ENCODE peak calls at places on chromosome 2, in nine cellular contexts. One of them, this sample, is unnamed.

GRCh38 chr2:118993392-118993752 is 51.4 kb downstream of the MARCO start:
- DNase-seq in endodermal cell: no peak
- DNase-seq in fibroblast of pulmonary artery: no peak
- DNase-seq in activated CD4-positive, alpha-beta T cell treated with anti-CD3 and anti-CD28 coated beads, Interleukin-2, amount 50 U/mL, for 24 hours: no peak
- DNase-seq in renal cortical epithelial cell: no peak
- DNase-seq in A549: no peak
- DNase-seq in iris pigment epithelial cell: no peak
- DNase-seq in NCI-H524: peak
- DNase-seq in lower leg skin: peak
- DNase-seq in this sample: no peak

GRCh38 chr2:43328157-43328556 is 101.8 kb upstream of the ZFP36L2 start:
- DNase-seq in endodermal cell: no peak
- DNase-seq in fibroblast of pulmonary artery: no peak
- DNase-seq in activated CD4-positive, alpha-beta T cell treated with anti-CD3 and anti-CD28 coated beads, Interleukin-2, amount 50 U/mL, for 24 hours: no peak
- DNase-seq in renal cortical epithelial cell: no peak
- DNase-seq in A549: no peak
- DNase-seq in iris pigment epithelial cell: no peak
- DNase-seq in NCI-H524: no peak
- DNase-seq in lower leg skin: no peak
- DNase-seq in this sample: no peak

GRCh38 chr2:241315879-241316700 is at the start of gene SEPTIN2:
- DNase-seq in endodermal cell: peak
- DNase-seq in fibroblast of pulmonary artery: peak
- DNase-seq in activated CD4-positive, alpha-beta T cell treated with anti-CD3 and anti-CD28 coated beads, Interleukin-2, amount 50 U/mL, for 24 hours: no peak
- DNase-seq in renal cortical epithelial cell: peak
- DNase-seq in A549: peak
- DNase-seq in iris pigment epithelial cell: peak
- DNase-seq in NCI-H524: peak
- DNase-seq in lower leg skin: peak
- DNase-seq in this sample: peak

GRCh38 chr2:172701250-172701649 is 34.4 kb upstream of the RAPGEF4 start:
- DNase-seq in endodermal cell: no peak
- DNase-seq in fibroblast of pulmonary artery: peak
- DNase-seq in activated CD4-positive, alpha-beta T cell treated with anti-CD3 and anti-CD28 coated beads, Interleukin-2, amount 50 U/mL, for 24 hours: no peak
- DNase-seq in renal cortical epithelial cell: peak
- DNase-seq in A549: no peak
- DNase-seq in iris pigment epithelial cell: peak
- DNase-seq in NCI-H524: no peak
- DNase-seq in lower leg skin: no peak
- DNase-seq in this sample: no peak

GRCh38 chr2:110647777-110648176 is 30.1 kb downstream of the BUB1 start:
- DNase-seq in endodermal cell: no peak
- DNase-seq in fibroblast of pulmonary artery: no peak
- DNase-seq in activated CD4-positive, alpha-beta T cell treated with anti-CD3 and anti-CD28 coated beads, Interleukin-2, amount 50 U/mL, for 24 hours: no peak
- DNase-seq in renal cortical epithelial cell: no peak
- DNase-seq in A549: no peak
- DNase-seq in iris pigment epithelial cell: no peak
- DNase-seq in NCI-H524: no peak
- DNase-seq in lower leg skin: no peak
- DNase-seq in this sample: no peak

GRCh38 chr2:26477911-26478253 is at the start of gene OTOF:
- DNase-seq in endodermal cell: no peak
- DNase-seq in fibroblast of pulmonary artery: peak
- DNase-seq in activated CD4-positive, alpha-beta T cell treated with anti-CD3 and anti-CD28 coated beads, Interleukin-2, amount 50 U/mL, for 24 hours: no peak
- DNase-seq in renal cortical epithelial cell: no peak
- DNase-seq in A549: peak
- DNase-seq in iris pigment epithelial cell: peak
- DNase-seq in NCI-H524: peak
- DNase-seq in lower leg skin: no peak
- DNase-seq in this sample: no peak

GRCh38 chr2:33477473-33478468 is 1.3 kb downstream of the RASGRP3 start:
- DNase-seq in endodermal cell: no peak
- DNase-seq in fibroblast of pulmonary artery: no peak
- DNase-seq in activated CD4-positive, alpha-beta T cell treated with anti-CD3 and anti-CD28 coated beads, Interleukin-2, amount 50 U/mL, for 24 hours: no peak
- DNase-seq in renal cortical epithelial cell: peak
- DNase-seq in A549: no peak
- DNase-seq in iris pigment epithelial cell: no peak
- DNase-seq in NCI-H524: no peak
- DNase-seq in lower leg skin: no peak
- DNase-seq in this sample: no peak

GRCh38 chr2:16635796-16636699 is 29.6 kb downstream of the CYRIA start:
- DNase-seq in endodermal cell: no peak
- DNase-seq in fibroblast of pulmonary artery: peak
- DNase-seq in activated CD4-positive, alpha-beta T cell treated with anti-CD3 and anti-CD28 coated beads, Interleukin-2, amount 50 U/mL, for 24 hours: no peak
- DNase-seq in renal cortical epithelial cell: peak
- DNase-seq in A549: no peak
- DNase-seq in iris pigment epithelial cell: peak
- DNase-seq in NCI-H524: no peak
- DNase-seq in lower leg skin: peak
- DNase-seq in this sample: no peak

GRCh38 chr2:72083751-72084583 is 63.7 kb downstream of the CYP26B1 start:
- DNase-seq in endodermal cell: no peak
- DNase-seq in fibroblast of pulmonary artery: no peak
- DNase-seq in activated CD4-positive, alpha-beta T cell treated with anti-CD3 and anti-CD28 coated beads, Interleukin-2, amount 50 U/mL, for 24 hours: no peak
- DNase-seq in renal cortical epithelial cell: no peak
- DNase-seq in A549: no peak
- DNase-seq in iris pigment epithelial cell: no peak
- DNase-seq in NCI-H524: no peak
- DNase-seq in lower leg skin: peak
- DNase-seq in this sample: no peak

GRCh38 chr2:26922638-26923466 is 47.6 kb upstream of the MAPRE3 start:
- DNase-seq in endodermal cell: peak
- DNase-seq in fibroblast of pulmonary artery: peak
- DNase-seq in activated CD4-positive, alpha-beta T cell treated with anti-CD3 and anti-CD28 coated beads, Interleukin-2, amount 50 U/mL, for 24 hours: no peak
- DNase-seq in renal cortical epithelial cell: peak
- DNase-seq in A549: peak
- DNase-seq in iris pigment epithelial cell: peak
- DNase-seq in NCI-H524: peak
- DNase-seq in lower leg skin: peak
- DNase-seq in this sample: no peak

GRCh38 chr2:128638741-128639477 is 320.2 kb upstream of the HS6ST1 start:
- DNase-seq in endodermal cell: peak
- DNase-seq in fibroblast of pulmonary artery: no peak
- DNase-seq in activated CD4-positive, alpha-beta T cell treated with anti-CD3 and anti-CD28 coated beads, Interleukin-2, amount 50 U/mL, for 24 hours: no peak
- DNase-seq in renal cortical epithelial cell: peak
- DNase-seq in A549: no peak
- DNase-seq in iris pigment epithelial cell: no peak
- DNase-seq in NCI-H524: peak
- DNase-seq in lower leg skin: peak
- DNase-seq in this sample: peak

GRCh38 chr2:239666855-239667376 is 266.1 kb upstream of the HDAC4 start:
- DNase-seq in endodermal cell: no peak
- DNase-seq in fibroblast of pulmonary artery: no peak
- DNase-seq in activated CD4-positive, alpha-beta T cell treated with anti-CD3 and anti-CD28 coated beads, Interleukin-2, amount 50 U/mL, for 24 hours: no peak
- DNase-seq in renal cortical epithelial cell: no peak
- DNase-seq in A549: no peak
- DNase-seq in iris pigment epithelial cell: no peak
- DNase-seq in NCI-H524: peak
- DNase-seq in lower leg skin: peak
- DNase-seq in this sample: no peak

GRCh38 chr2:218396688-218397501 is 2.8 kb upstream of the CTDSP1 start:
- DNase-seq in endodermal cell: peak
- DNase-seq in fibroblast of pulmonary artery: peak
- DNase-seq in activated CD4-positive, alpha-beta T cell treated with anti-CD3 and anti-CD28 coated beads, Interleukin-2, amount 50 U/mL, for 24 hours: no peak
- DNase-seq in renal cortical epithelial cell: peak
- DNase-seq in A549: peak
- DNase-seq in iris pigment epithelial cell: peak
- DNase-seq in NCI-H524: peak
- DNase-seq in lower leg skin: peak
- DNase-seq in this sample: peak

GRCh38 chr2:161199885-161200284 is 39.7 kb downstream of the TANK start:
- DNase-seq in endodermal cell: no peak
- DNase-seq in fibroblast of pulmonary artery: no peak
- DNase-seq in activated CD4-positive, alpha-beta T cell treated with anti-CD3 and anti-CD28 coated beads, Interleukin-2, amount 50 U/mL, for 24 hours: no peak
- DNase-seq in renal cortical epithelial cell: peak
- DNase-seq in A549: no peak
- DNase-seq in iris pigment epithelial cell: no peak
- DNase-seq in NCI-H524: peak
- DNase-seq in lower leg skin: no peak
- DNase-seq in this sample: no peak

GRCh38 chr2:74985983-74986382 is 27.5 kb downstream of the POLE4 start:
- DNase-seq in endodermal cell: no peak
- DNase-seq in fibroblast of pulmonary artery: no peak
- DNase-seq in activated CD4-positive, alpha-beta T cell treated with anti-CD3 and anti-CD28 coated beads, Interleukin-2, amount 50 U/mL, for 24 hours: no peak
- DNase-seq in renal cortical epithelial cell: no peak
- DNase-seq in A549: no peak
- DNase-seq in iris pigment epithelial cell: no peak
- DNase-seq in NCI-H524: no peak
- DNase-seq in lower leg skin: no peak
- DNase-seq in this sample: no peak

GRCh38 chr2:168293766-168294165 is 46.4 kb upstream of the STK39 start:
- DNase-seq in endodermal cell: no peak
- DNase-seq in fibroblast of pulmonary artery: no peak
- DNase-seq in activated CD4-positive, alpha-beta T cell treated with anti-CD3 and anti-CD28 coated beads, Interleukin-2, amount 50 U/mL, for 24 hours: no peak
- DNase-seq in renal cortical epithelial cell: no peak
- DNase-seq in A549: no peak
- DNase-seq in iris pigment epithelial cell: no peak
- DNase-seq in NCI-H524: peak
- DNase-seq in lower leg skin: no peak
- DNase-seq in this sample: no peak

GRCh38 chr2:28356095-28356911 is 36.4 kb upstream of the FOSL2 start:
- DNase-seq in endodermal cell: peak
- DNase-seq in fibroblast of pulmonary artery: peak
- DNase-seq in activated CD4-positive, alpha-beta T cell treated with anti-CD3 and anti-CD28 coated beads, Interleukin-2, amount 50 U/mL, for 24 hours: no peak
- DNase-seq in renal cortical epithelial cell: peak
- DNase-seq in A549: no peak
- DNase-seq in iris pigment epithelial cell: peak
- DNase-seq in NCI-H524: peak
- DNase-seq in lower leg skin: peak
- DNase-seq in this sample: peak

GRCh38 chr2:206986943-206987342 is 47.6 kb downstream of the CPO start:
- DNase-seq in endodermal cell: no peak
- DNase-seq in fibroblast of pulmonary artery: no peak
- DNase-seq in activated CD4-positive, alpha-beta T cell treated with anti-CD3 and anti-CD28 coated beads, Interleukin-2, amount 50 U/mL, for 24 hours: no peak
- DNase-seq in renal cortical epithelial cell: no peak
- DNase-seq in A549: no peak
- DNase-seq in iris pigment epithelial cell: no peak
- DNase-seq in NCI-H524: no peak
- DNase-seq in lower leg skin: no peak
- DNase-seq in this sample: no peak

GRCh38 chr2:102585704-102586404 is 33.5 kb upstream of the SLC9A2 start:
- DNase-seq in endodermal cell: no peak
- DNase-seq in fibroblast of pulmonary artery: no peak
- DNase-seq in activated CD4-positive, alpha-beta T cell treated with anti-CD3 and anti-CD28 coated beads, Interleukin-2, amount 50 U/mL, for 24 hours: no peak
- DNase-seq in renal cortical epithelial cell: peak
- DNase-seq in A549: no peak
- DNase-seq in iris pigment epithelial cell: no peak
- DNase-seq in NCI-H524: no peak
- DNase-seq in lower leg skin: no peak
- DNase-seq in this sample: no peak

GRCh38 chr2:85867121-85867520 is 21.7 kb downstream of the ST3GAL5 start:
- DNase-seq in endodermal cell: no peak
- DNase-seq in fibroblast of pulmonary artery: no peak
- DNase-seq in activated CD4-positive, alpha-beta T cell treated with anti-CD3 and anti-CD28 coated beads, Interleukin-2, amount 50 U/mL, for 24 hours: no peak
- DNase-seq in renal cortical epithelial cell: no peak
- DNase-seq in A549: no peak
- DNase-seq in iris pigment epithelial cell: no peak
- DNase-seq in NCI-H524: no peak
- DNase-seq in lower leg skin: no peak
- DNase-seq in this sample: no peak

GRCh38 chr2:171248205-171248662 is 87.5 kb upstream of the TLK1 start:
- DNase-seq in endodermal cell: no peak
- DNase-seq in fibroblast of pulmonary artery: no peak
- DNase-seq in activated CD4-positive, alpha-beta T cell treated with anti-CD3 and anti-CD28 coated beads, Interleukin-2, amount 50 U/mL, for 24 hours: no peak
- DNase-seq in renal cortical epithelial cell: no peak
- DNase-seq in A549: no peak
- DNase-seq in iris pigment epithelial cell: no peak
- DNase-seq in NCI-H524: no peak
- DNase-seq in lower leg skin: no peak
- DNase-seq in this sample: no peak

GRCh38 chr2:236895497-236895896 is 190.2 kb upstream of the COPS8 start:
- DNase-seq in endodermal cell: no peak
- DNase-seq in fibroblast of pulmonary artery: no peak
- DNase-seq in activated CD4-positive, alpha-beta T cell treated with anti-CD3 and anti-CD28 coated beads, Interleukin-2, amount 50 U/mL, for 24 hours: no peak
- DNase-seq in renal cortical epithelial cell: no peak
- DNase-seq in A549: no peak
- DNase-seq in iris pigment epithelial cell: no peak
- DNase-seq in NCI-H524: no peak
- DNase-seq in lower leg skin: no peak
- DNase-seq in this sample: no peak

GRCh38 chr2:98468621-98469236 is 24.1 kb downstream of the INPP4A start:
- DNase-seq in endodermal cell: no peak
- DNase-seq in fibroblast of pulmonary artery: peak
- DNase-seq in activated CD4-positive, alpha-beta T cell treated with anti-CD3 and anti-CD28 coated beads, Interleukin-2, amount 50 U/mL, for 24 hours: no peak
- DNase-seq in renal cortical epithelial cell: no peak
- DNase-seq in A549: no peak
- DNase-seq in iris pigment epithelial cell: peak
- DNase-seq in NCI-H524: no peak
- DNase-seq in lower leg skin: no peak
- DNase-seq in this sample: no peak

GRCh38 chr2:71919701-71920100 is 228.0 kb downstream of the CYP26B1 start:
- DNase-seq in endodermal cell: no peak
- DNase-seq in fibroblast of pulmonary artery: no peak
- DNase-seq in activated CD4-positive, alpha-beta T cell treated with anti-CD3 and anti-CD28 coated beads, Interleukin-2, amount 50 U/mL, for 24 hours: no peak
- DNase-seq in renal cortical epithelial cell: no peak
- DNase-seq in A549: no peak
- DNase-seq in iris pigment epithelial cell: peak
- DNase-seq in NCI-H524: no peak
- DNase-seq in lower leg skin: no peak
- DNase-seq in this sample: no peak

GRCh38 chr2:42510191-42510929 is 16.6 kb upstream of the KCNG3 start:
- DNase-seq in endodermal cell: no peak
- DNase-seq in fibroblast of pulmonary artery: peak
- DNase-seq in activated CD4-positive, alpha-beta T cell treated with anti-CD3 and anti-CD28 coated beads, Interleukin-2, amount 50 U/mL, for 24 hours: no peak
- DNase-seq in renal cortical epithelial cell: no peak
- DNase-seq in A549: no peak
- DNase-seq in iris pigment epithelial cell: peak
- DNase-seq in NCI-H524: no peak
- DNase-seq in lower leg skin: no peak
- DNase-seq in this sample: no peak

GRCh38 chr2:86036790-86037138 is 68.9 kb downstream of the POLR1A start:
- DNase-seq in endodermal cell: no peak
- DNase-seq in fibroblast of pulmonary artery: no peak
- DNase-seq in activated CD4-positive, alpha-beta T cell treated with anti-CD3 and anti-CD28 coated beads, Interleukin-2, amount 50 U/mL, for 24 hours: no peak
- DNase-seq in renal cortical epithelial cell: no peak
- DNase-seq in A549: no peak
- DNase-seq in iris pigment epithelial cell: no peak
- DNase-seq in NCI-H524: no peak
- DNase-seq in lower leg skin: no peak
- DNase-seq in this sample: no peak

GRCh38 chr2:48332286-48332685 is 197.7 kb upstream of the STON1 start:
- DNase-seq in endodermal cell: no peak
- DNase-seq in fibroblast of pulmonary artery: peak
- DNase-seq in activated CD4-positive, alpha-beta T cell treated with anti-CD3 and anti-CD28 coated beads, Interleukin-2, amount 50 U/mL, for 24 hours: no peak
- DNase-seq in renal cortical epithelial cell: no peak
- DNase-seq in A549: no peak
- DNase-seq in iris pigment epithelial cell: no peak
- DNase-seq in NCI-H524: no peak
- DNase-seq in lower leg skin: no peak
- DNase-seq in this sample: no peak

GRCh38 chr2:70753978-70754377 is 14.0 kb downstream of the ADD2 start:
- DNase-seq in endodermal cell: no peak
- DNase-seq in fibroblast of pulmonary artery: no peak
- DNase-seq in activated CD4-positive, alpha-beta T cell treated with anti-CD3 and anti-CD28 coated beads, Interleukin-2, amount 50 U/mL, for 24 hours: no peak
- DNase-seq in renal cortical epithelial cell: no peak
- DNase-seq in A549: no peak
- DNase-seq in iris pigment epithelial cell: no peak
- DNase-seq in NCI-H524: no peak
- DNase-seq in lower leg skin: no peak
- DNase-seq in this sample: no peak

GRCh38 chr2:41873102-41873501 is 174.7 kb upstream of the PKDCC start:
- DNase-seq in endodermal cell: no peak
- DNase-seq in fibroblast of pulmonary artery: no peak
- DNase-seq in activated CD4-positive, alpha-beta T cell treated with anti-CD3 and anti-CD28 coated beads, Interleukin-2, amount 50 U/mL, for 24 hours: no peak
- DNase-seq in renal cortical epithelial cell: no peak
- DNase-seq in A549: no peak
- DNase-seq in iris pigment epithelial cell: no peak
- DNase-seq in NCI-H524: peak
- DNase-seq in lower leg skin: no peak
- DNase-seq in this sample: no peak

GRCh38 chr2:114929225-114929624 is 486.8 kb downstream of the DPP10 start:
- DNase-seq in endodermal cell: no peak
- DNase-seq in fibroblast of pulmonary artery: no peak
- DNase-seq in activated CD4-positive, alpha-beta T cell treated with anti-CD3 and anti-CD28 coated beads, Interleukin-2, amount 50 U/mL, for 24 hours: no peak
- DNase-seq in renal cortical epithelial cell: no peak
- DNase-seq in A549: no peak
- DNase-seq in iris pigment epithelial cell: no peak
- DNase-seq in NCI-H524: no peak
- DNase-seq in lower leg skin: no peak
- DNase-seq in this sample: no peak

GRCh38 chr2:122236152-122236892 is 480.9 kb downstream of the TSN start:
- DNase-seq in endodermal cell: no peak
- DNase-seq in fibroblast of pulmonary artery: peak
- DNase-seq in activated CD4-positive, alpha-beta T cell treated with anti-CD3 and anti-CD28 coated beads, Interleukin-2, amount 50 U/mL, for 24 hours: no peak
- DNase-seq in renal cortical epithelial cell: peak
- DNase-seq in A549: peak
- DNase-seq in iris pigment epithelial cell: peak
- DNase-seq in NCI-H524: peak
- DNase-seq in lower leg skin: no peak
- DNase-seq in this sample: peak